ENCODE peak calls at places on chromosomes 3 and 15, in ten cellular contexts. One of them, this sample, is unnamed.

GRCh38 chr15:32636410-32636809 is 5.1 kb upstream of the SCG5 start:
- DNase-seq in left ventricle myocardium superior: no peak
- DNase-seq in AG09319: no peak
- DNase-seq in HuH-7.5: no peak
- DNase-seq in OCI-LY7: no peak
- DNase-seq in T47D: no peak
- DNase-seq in T-helper 1 cell: no peak
- DNase-seq in NCI-H187 treated with DMSO at 0.1 percent for 48 hours: no peak
- DNase-seq in T-helper 17 cell: no peak
- DNase-seq in astrocyte of the spinal cord: peak
- DNase-seq in this sample: no peak

GRCh38 chr3:23170306-23170705 is 32.8 kb upstream of the UBE2E2 start:
- DNase-seq in left ventricle myocardium superior: no peak
- DNase-seq in AG09319: no peak
- DNase-seq in HuH-7.5: no peak
- DNase-seq in OCI-LY7: no peak
- DNase-seq in T47D: no peak
- DNase-seq in T-helper 1 cell: no peak
- DNase-seq in NCI-H187 treated with DMSO at 0.1 percent for 48 hours: no peak
- DNase-seq in T-helper 17 cell: no peak
- DNase-seq in astrocyte of the spinal cord: peak
- DNase-seq in this sample: peak

GRCh38 chr3:44865272-44866005 is 3.7 kb downstream of the TMEM42 start:
- DNase-seq in left ventricle myocardium superior: no peak
- DNase-seq in AG09319: no peak
- DNase-seq in HuH-7.5: no peak
- DNase-seq in OCI-LY7: peak
- DNase-seq in T47D: no peak
- DNase-seq in T-helper 1 cell: no peak
- DNase-seq in NCI-H187 treated with DMSO at 0.1 percent for 48 hours: no peak
- DNase-seq in T-helper 17 cell: no peak
- DNase-seq in astrocyte of the spinal cord: peak
- DNase-seq in this sample: no peak

GRCh38 chr3:47019201-47019600 is 39.7 kb downstream of the NBEAL2 start:
- DNase-seq in left ventricle myocardium superior: no peak
- DNase-seq in AG09319: no peak
- DNase-seq in HuH-7.5: no peak
- DNase-seq in OCI-LY7: no peak
- DNase-seq in T47D: no peak
- DNase-seq in T-helper 1 cell: no peak
- DNase-seq in NCI-H187 treated with DMSO at 0.1 percent for 48 hours: no peak
- DNase-seq in T-helper 17 cell: no peak
- DNase-seq in astrocyte of the spinal cord: no peak
- DNase-seq in this sample: no peak

GRCh38 chr15:70569718-70570231 is 193.6 kb downstream of the UACA start:
- DNase-seq in left ventricle myocardium superior: no peak
- DNase-seq in AG09319: no peak
- DNase-seq in HuH-7.5: no peak
- DNase-seq in OCI-LY7: no peak
- DNase-seq in T47D: no peak
- DNase-seq in T-helper 1 cell: no peak
- DNase-seq in NCI-H187 treated with DMSO at 0.1 percent for 48 hours: no peak
- DNase-seq in T-helper 17 cell: no peak
- DNase-seq in astrocyte of the spinal cord: peak
- DNase-seq in this sample: no peak

GRCh38 chr15:81216411-81216810 is 19.7 kb downstream of the IL16 start:
- DNase-seq in left ventricle myocardium superior: peak
- DNase-seq in AG09319: no peak
- DNase-seq in HuH-7.5: no peak
- DNase-seq in OCI-LY7: no peak
- DNase-seq in T47D: no peak
- DNase-seq in T-helper 1 cell: no peak
- DNase-seq in NCI-H187 treated with DMSO at 0.1 percent for 48 hours: no peak
- DNase-seq in T-helper 17 cell: no peak
- DNase-seq in astrocyte of the spinal cord: no peak
- DNase-seq in this sample: peak

GRCh38 chr15:59764775-59765174 is 75.7 kb upstream of the BNIP2 start:
- DNase-seq in left ventricle myocardium superior: no peak
- DNase-seq in AG09319: no peak
- DNase-seq in HuH-7.5: no peak
- DNase-seq in OCI-LY7: no peak
- DNase-seq in T47D: no peak
- DNase-seq in T-helper 1 cell: no peak
- DNase-seq in NCI-H187 treated with DMSO at 0.1 percent for 48 hours: no peak
- DNase-seq in T-helper 17 cell: no peak
- DNase-seq in astrocyte of the spinal cord: no peak
- DNase-seq in this sample: no peak

GRCh38 chr15:90055182-90055581 is 47.1 kb downstream of the IDH2 start:
- DNase-seq in left ventricle myocardium superior: no peak
- DNase-seq in AG09319: no peak
- DNase-seq in HuH-7.5: no peak
- DNase-seq in OCI-LY7: no peak
- DNase-seq in T47D: peak
- DNase-seq in T-helper 1 cell: no peak
- DNase-seq in NCI-H187 treated with DMSO at 0.1 percent for 48 hours: no peak
- DNase-seq in T-helper 17 cell: no peak
- DNase-seq in astrocyte of the spinal cord: no peak
- DNase-seq in this sample: no peak

GRCh38 chr3:18556503-18556902 is 131.4 kb upstream of the SATB1 start:
- DNase-seq in left ventricle myocardium superior: no peak
- DNase-seq in AG09319: no peak
- DNase-seq in HuH-7.5: no peak
- DNase-seq in OCI-LY7: no peak
- DNase-seq in T47D: no peak
- DNase-seq in T-helper 1 cell: peak
- DNase-seq in NCI-H187 treated with DMSO at 0.1 percent for 48 hours: no peak
- DNase-seq in T-helper 17 cell: peak
- DNase-seq in astrocyte of the spinal cord: peak
- DNase-seq in this sample: no peak

GRCh38 chr3:143306419-143306818 is 186.8 kb downstream of the CHST2 start:
- DNase-seq in left ventricle myocardium superior: no peak
- DNase-seq in AG09319: no peak
- DNase-seq in HuH-7.5: no peak
- DNase-seq in OCI-LY7: no peak
- DNase-seq in T47D: peak
- DNase-seq in T-helper 1 cell: no peak
- DNase-seq in NCI-H187 treated with DMSO at 0.1 percent for 48 hours: no peak
- DNase-seq in T-helper 17 cell: no peak
- DNase-seq in astrocyte of the spinal cord: no peak
- DNase-seq in this sample: no peak

GRCh38 chr3:194843543-194843942 is 157.9 kb downstream of the FAM43A start:
- DNase-seq in left ventricle myocardium superior: no peak
- DNase-seq in AG09319: no peak
- DNase-seq in HuH-7.5: no peak
- DNase-seq in OCI-LY7: no peak
- DNase-seq in T47D: no peak
- DNase-seq in T-helper 1 cell: no peak
- DNase-seq in NCI-H187 treated with DMSO at 0.1 percent for 48 hours: no peak
- DNase-seq in T-helper 17 cell: no peak
- DNase-seq in astrocyte of the spinal cord: no peak
- DNase-seq in this sample: no peak

GRCh38 chr15:52731732-52732470 is 52.7 kb upstream of the ATOSA start:
- DNase-seq in left ventricle myocardium superior: no peak
- DNase-seq in AG09319: no peak
- DNase-seq in HuH-7.5: no peak
- DNase-seq in OCI-LY7: no peak
- DNase-seq in T47D: no peak
- DNase-seq in T-helper 1 cell: no peak
- DNase-seq in NCI-H187 treated with DMSO at 0.1 percent for 48 hours: no peak
- DNase-seq in T-helper 17 cell: no peak
- DNase-seq in astrocyte of the spinal cord: no peak
- DNase-seq in this sample: no peak

GRCh38 chr15:71448688-71449114 is 333.4 kb downstream of the THSD4 start:
- DNase-seq in left ventricle myocardium superior: no peak
- DNase-seq in AG09319: peak
- DNase-seq in HuH-7.5: no peak
- DNase-seq in OCI-LY7: peak
- DNase-seq in T47D: peak
- DNase-seq in T-helper 1 cell: no peak
- DNase-seq in NCI-H187 treated with DMSO at 0.1 percent for 48 hours: no peak
- DNase-seq in T-helper 17 cell: no peak
- DNase-seq in astrocyte of the spinal cord: peak
- DNase-seq in this sample: peak

This sample was measured in AG10803.